ENCODE peak calls at places on chromosome 9, in four cellular contexts. S, N, B and Q are unnamed samples.

GRCh38 chr9:134326754-134327526 is 685 bp downstream of the RXRA start:
- DNase-seq in S (peak), B (no peak), N (no peak), Q (no peak)

GRCh38 chr9:123073991-123074422 is 40.5 kb downstream of the GPR21 start:
- DNase-seq in N (no peak), B (no peak), S (peak), Q (no peak)

GRCh38 chr9:115118471-115119156 is 657 bp upstream of the TNC start:
- DNase-seq in N (no peak), S (peak), B (peak), Q (peak)

GRCh38 chr9:137074657-137075274 is 2.6 kb upstream of the UAP1L1 start:
- DNase-seq in S (no peak), N (no peak), B (no peak), Q (no peak)

GRCh38 chr9:19922476-19923118 is 133.8 kb upstream of the SLC24A2 start:
- DNase-seq in S (peak), N (no peak), B (peak), Q (peak)

GRCh38 chr9:114304416-114305188 is 18.3 kb upstream of the ORM1 start:
- DNase-seq in S (no peak), B (no peak), N (no peak), Q (no peak)

GRCh38 chr9:68844623-68845612 is 139.9 kb downstream of the PIP5K1B start:
- DNase-seq in B (peak), N (peak), S (peak), Q (no peak)

GRCh38 chr9:104895572-104895971 is 32.4 kb downstream of the ABCA1 start:
- DNase-seq in N (no peak), S (peak), B (no peak), Q (no peak)

GRCh38 chr9:34372598-34373011 is 4.1 kb downstream of the MYORG start:
- DNase-seq in S (no peak), B (no peak), N (no peak), Q (no peak)

GRCh38 chr9:134167530-134167931 is 3.2 kb upstream of the RNU6ATAC start:
- DNase-seq in S (peak), B (no peak), N (no peak), Q (no peak)

GRCh38 chr9:122402403-122403268 is 31.8 kb downstream of the PTGS1 start:
- DNase-seq in N (no peak), B (no peak), S (peak), Q (no peak)

GRCh38 chr9:31542384-31543055 is 841.9 kb upstream of the ACO1 start:
- DNase-seq in N (no peak), S (peak), B (peak), Q (peak)

GRCh38 chr9:37215456-37216229 is 95.3 kb downstream of the ZCCHC7 start:
- DNase-seq in B (no peak), S (peak), N (no peak), Q (no peak)

GRCh38 chr9:14238518-14238917 is 75.4 kb downstream of the NFIB start:
- DNase-seq in N (no peak), S (peak), B (no peak), Q (no peak)

GRCh38 chr9:116549786-116550660 is 137.1 kb upstream of the TRIM32 start:
- DNase-seq in S (peak), B (no peak), N (no peak), Q (no peak)

GRCh38 chr9:107491081-107492053 is 1.8 kb upstream of the KLF4 start:
- DNase-seq in S (no peak), B (no peak), N (no peak), Q (no peak)

GRCh38 chr9:71762900-71763653 is 5.2 kb downstream of the CEMIP2 start:
- DNase-seq in S (peak), B (no peak), N (no peak), Q (no peak)

GRCh38 chr9:14025741-14026140 is 288.2 kb downstream of the NFIB start:
- DNase-seq in N (no peak), B (no peak), S (no peak), Q (no peak)

GRCh38 chr9:128218518-128219389 is 15.6 kb downstream of the DNM1 start:
- DNase-seq in S (peak), B (peak), N (peak), Q (peak)

GRCh38 chr9:129267141-129267540 is 89.1 kb upstream of the IER5L start:
- DNase-seq in N (no peak), B (no peak), S (no peak), Q (no peak)

GRCh38 chr9:136807281-136808074 is at the start of gene RABL6:
- DNase-seq in N (peak), S (peak), B (peak), Q (no peak)